ENCODE peak calls at places on chromosomes 6 and 20, in five cellular contexts. Y, Z, N, L and I are unnamed samples.
A peak's percentile ranks its signal among the peaks of the same experiment; 100 is the strongest.

GRCh38 chr20:23059831-23060230 is 10.4 kb upstream of the THBD start:
- DNase-seq in Y (no peak), Z (no peak), N (no peak), L (no peak), I (no peak)

GRCh38 chr20:407953-408842 is at the start of gene RBCK1:
- DNase-seq in Y (peak; percentile 82), Z (peak; percentile 88), N (peak; percentile 63), L (peak; percentile 80), I (peak; percentile 91)

GRCh38 chr6:46949662-46950280 is 28.0 kb upstream of the ADGRF5 start:
- DNase-seq in Y (no peak), Z (peak; percentile 16), N (peak; percentile 22), L (peak; percentile 24), I (peak; percentile 81)

GRCh38 chr6:7143161-7143974 is 35.6 kb downstream of the RREB1 start:
- DNase-seq in Y (peak; percentile 44), Z (no peak), N (no peak), L (peak; percentile 63), I (no peak)

GRCh38 chr6:66838764-66839163 is 1131.7 kb upstream of the EYS start:
- DNase-seq in Y (no peak), Z (no peak), N (no peak), L (no peak), I (no peak)

GRCh38 chr6:131651782-131652181 is 14.7 kb downstream of the ENPP3 start:
- DNase-seq in Y (no peak), Z (no peak), N (no peak), L (no peak), I (peak; percentile 50)

GRCh38 chr6:135675862-135676261 is 175.6 kb upstream of the PDE7B start:
- DNase-seq in Y (no peak), Z (peak; percentile 20), N (no peak), L (no peak), I (no peak)

GRCh38 chr6:17098538-17098937 is 3.3 kb upstream of the STMND1 start:
- DNase-seq in Y (no peak), Z (no peak), N (no peak), L (no peak), I (no peak)

GRCh38 chr6:5981274-5982026 is 25.3 kb downstream of the NRN1 start:
- DNase-seq in Y (no peak), Z (no peak), N (no peak), L (no peak), I (no peak)

GRCh38 chr6:144297498-144298166 is 12.5 kb downstream of the UTRN start:
- DNase-seq in Y (no peak), Z (no peak), N (no peak), L (no peak), I (no peak)

GRCh38 chr6:158672726-158673125 is 22.9 kb downstream of the SYTL3 start:
- DNase-seq in Y (no peak), Z (no peak), N (no peak), L (no peak), I (peak; percentile 4)

GRCh38 chr6:136252441-136252840 is 2.3 kb upstream of the MTFR2 start:
- DNase-seq in Y (no peak), Z (no peak), N (no peak), L (no peak), I (no peak)

GRCh38 chr20:2480381-2480780 is 9.8 kb upstream of the SNRPB start:
- DNase-seq in Y (no peak), Z (no peak), N (no peak), L (no peak), I (no peak)

GRCh38 chr6:27474672-27475071 is 1.8 kb upstream of the ZNF184 start:
- DNase-seq in Y (no peak), Z (no peak), N (no peak), L (no peak), I (no peak)

GRCh38 chr6:92496527-92496926 is 922.8 kb downstream of the EPHA7 start:
- DNase-seq in Y (no peak), Z (no peak), N (no peak), L (no peak), I (no peak)

GRCh38 chr6:89984926-89985743 is 90.9 kb downstream of the GJA10 start:
- DNase-seq in Y (peak; percentile 68), Z (peak; percentile 33), N (no peak), L (no peak), I (peak; percentile 23)

GRCh38 chr20:25570148-25570530 is 15.2 kb downstream of the NINL start:
- DNase-seq in Y (no peak), Z (no peak), N (no peak), L (no peak), I (no peak)

GRCh38 chr6:156511570-156511969 is 265.6 kb upstream of the ARID1B start:
- DNase-seq in Y (no peak), Z (no peak), N (no peak), L (no peak), I (no peak)

GRCh38 chr6:4637691-4638433 is 138.3 kb upstream of the CDYL start:
- DNase-seq in Y (no peak), Z (no peak), N (no peak), L (no peak), I (no peak)

GRCh38 chr6:14758421-14759043 is 487.3 kb upstream of the JARID2 start:
- DNase-seq in Y (no peak), Z (peak; percentile 68), N (no peak), L (no peak), I (peak; percentile 34)

GRCh38 chr6:1630771-1631217 is 21.1 kb downstream of the FOXC1 start:
- DNase-seq in Y (no peak), Z (no peak), N (no peak), L (no peak), I (no peak)

GRCh38 chr20:9609892-9610502 is 95.6 kb downstream of the LAMP5 start:
- DNase-seq in Y (peak; percentile 25), Z (peak; percentile 75), N (peak; percentile 23), L (peak; percentile 73), I (peak; percentile 73)

GRCh38 chr6:17482711-17483110 is 89.3 kb downstream of the CAP2 start:
- DNase-seq in Y (no peak), Z (no peak), N (no peak), L (no peak), I (no peak)

GRCh38 chr6:98783578-98783977 is 50.8 kb upstream of the POU3F2 start:
- DNase-seq in Y (no peak), Z (no peak), N (no peak), L (no peak), I (no peak)

GRCh38 chr6:139706949-139707348 is 332.5 kb upstream of the CITED2 start:
- DNase-seq in Y (no peak), Z (no peak), N (no peak), L (no peak), I (no peak)

GRCh38 chr6:18451756-18452155 is 64.6 kb downstream of the RNF144B start:
- DNase-seq in Y (no peak), Z (no peak), N (no peak), L (no peak), I (no peak)